ENCODE peak calls at places on chromosome 4, in seven cellular contexts. One of them, this sample, is unnamed.

GRCh38 chr4:80305466-80305865 is 30.1 kb upstream of the CFAP299 start:
- DNase-seq in esophagus muscularis mucosa: no peak
- DNase-seq in GM20000: no peak
- DNase-seq in GM13977: no peak
- DNase-seq in pancreas: no peak
- DNase-seq in tibial nerve: no peak
- DNase-seq in RWPE1: no peak
- DNase-seq in this sample: no peak

GRCh38 chr4:23614284-23614892 is 275.5 kb downstream of the PPARGC1A start:
- DNase-seq in esophagus muscularis mucosa: no peak
- DNase-seq in GM20000: peak; percentile 12
- DNase-seq in GM13977: no peak
- DNase-seq in pancreas: no peak
- DNase-seq in tibial nerve: no peak
- DNase-seq in RWPE1: no peak
- DNase-seq in this sample: no peak

GRCh38 chr4:114272226-114272625 is 292.8 kb upstream of the ARSJ start:
- DNase-seq in esophagus muscularis mucosa: no peak
- DNase-seq in GM20000: no peak
- DNase-seq in GM13977: no peak
- DNase-seq in pancreas: no peak
- DNase-seq in tibial nerve: no peak
- DNase-seq in RWPE1: peak; percentile 57
- DNase-seq in this sample: no peak

GRCh38 chr4:120132935-120133334 is 66.3 kb upstream of the MAD2L1 start:
- DNase-seq in esophagus muscularis mucosa: no peak
- DNase-seq in GM20000: no peak
- DNase-seq in GM13977: no peak
- DNase-seq in pancreas: no peak
- DNase-seq in tibial nerve: no peak
- DNase-seq in RWPE1: no peak
- DNase-seq in this sample: no peak

GRCh38 chr4:44806076-44806475 is 79.7 kb upstream of the GNPDA2 start:
- DNase-seq in esophagus muscularis mucosa: no peak
- DNase-seq in GM20000: no peak
- DNase-seq in GM13977: no peak
- DNase-seq in pancreas: no peak
- DNase-seq in tibial nerve: no peak
- DNase-seq in RWPE1: no peak
- DNase-seq in this sample: no peak

GRCh38 chr4:15653864-15654391 is 1.2 kb downstream of the FBXL5 start:
- DNase-seq in esophagus muscularis mucosa: no peak
- DNase-seq in GM20000: peak; percentile 46
- DNase-seq in GM13977: peak; percentile 47
- DNase-seq in pancreas: no peak
- DNase-seq in tibial nerve: no peak
- DNase-seq in RWPE1: peak; percentile 42
- DNase-seq in this sample: no peak

GRCh38 chr4:166886708-166887107 is 347.6 kb downstream of the SPOCK3 start:
- DNase-seq in esophagus muscularis mucosa: no peak
- DNase-seq in GM20000: no peak
- DNase-seq in GM13977: no peak
- DNase-seq in pancreas: no peak
- DNase-seq in tibial nerve: no peak
- DNase-seq in RWPE1: no peak
- DNase-seq in this sample: no peak

GRCh38 chr4:30208731-30209435 is 511.3 kb upstream of the PCDH7 start:
- DNase-seq in esophagus muscularis mucosa: no peak
- DNase-seq in GM20000: no peak
- DNase-seq in GM13977: no peak
- DNase-seq in pancreas: no peak
- DNase-seq in tibial nerve: no peak
- DNase-seq in RWPE1: peak; percentile 44
- DNase-seq in this sample: no peak

GRCh38 chr4:182369211-182369610 is 126.0 kb downstream of the TENM3 start:
- DNase-seq in esophagus muscularis mucosa: no peak
- DNase-seq in GM20000: no peak
- DNase-seq in GM13977: no peak
- DNase-seq in pancreas: no peak
- DNase-seq in tibial nerve: no peak
- DNase-seq in RWPE1: no peak
- DNase-seq in this sample: no peak

GRCh38 chr4:183335369-183335940 is 13.2 kb upstream of the CLDN24 start:
- DNase-seq in esophagus muscularis mucosa: no peak
- DNase-seq in GM20000: no peak
- DNase-seq in GM13977: no peak
- DNase-seq in pancreas: no peak
- DNase-seq in tibial nerve: no peak
- DNase-seq in RWPE1: peak; percentile 77
- DNase-seq in this sample: peak; percentile 38

GRCh38 chr4:117692538-117692937 is 341.7 kb upstream of the NDST3 start:
- DNase-seq in esophagus muscularis mucosa: no peak
- DNase-seq in GM20000: no peak
- DNase-seq in GM13977: no peak
- DNase-seq in pancreas: no peak
- DNase-seq in tibial nerve: no peak
- DNase-seq in RWPE1: no peak
- DNase-seq in this sample: no peak

GRCh38 chr4:113328514-113328913 is 279.1 kb downstream of the ANK2 start:
- DNase-seq in esophagus muscularis mucosa: no peak
- DNase-seq in GM20000: no peak
- DNase-seq in GM13977: no peak
- DNase-seq in pancreas: no peak
- DNase-seq in tibial nerve: no peak
- DNase-seq in RWPE1: no peak
- DNase-seq in this sample: no peak

GRCh38 chr4:136831553-136831952 is 700.7 kb downstream of the PCDH18 start:
- DNase-seq in esophagus muscularis mucosa: no peak
- DNase-seq in GM20000: no peak
- DNase-seq in GM13977: no peak
- DNase-seq in pancreas: no peak
- DNase-seq in tibial nerve: no peak
- DNase-seq in RWPE1: no peak
- DNase-seq in this sample: no peak

GRCh38 chr4:55175779-55176231 is 50.4 kb upstream of the KDR start:
- DNase-seq in esophagus muscularis mucosa: no peak
- DNase-seq in GM20000: no peak
- DNase-seq in GM13977: no peak
- DNase-seq in pancreas: no peak
- DNase-seq in tibial nerve: no peak
- DNase-seq in RWPE1: no peak
- DNase-seq in this sample: no peak

GRCh38 chr4:142549726-142550463 is 296.2 kb downstream of the INPP4B start:
- DNase-seq in esophagus muscularis mucosa: no peak
- DNase-seq in GM20000: no peak
- DNase-seq in GM13977: no peak
- DNase-seq in pancreas: no peak
- DNase-seq in tibial nerve: no peak
- DNase-seq in RWPE1: peak; percentile 65
- DNase-seq in this sample: no peak

GRCh38 chr4:137998666-137999429 is 243.3 kb downstream of the SLC7A11 start:
- DNase-seq in esophagus muscularis mucosa: no peak
- DNase-seq in GM20000: no peak
- DNase-seq in GM13977: no peak
- DNase-seq in pancreas: no peak
- DNase-seq in tibial nerve: no peak
- DNase-seq in RWPE1: no peak
- DNase-seq in this sample: no peak

GRCh38 chr4:15906024-15906443 is 32.5 kb downstream of the FGFBP1 start:
- DNase-seq in esophagus muscularis mucosa: no peak
- DNase-seq in GM20000: no peak
- DNase-seq in GM13977: no peak
- DNase-seq in pancreas: peak; percentile 62
- DNase-seq in tibial nerve: no peak
- DNase-seq in RWPE1: peak; percentile 96
- DNase-seq in this sample: no peak

GRCh38 chr4:10706236-10706635 is 21.7 kb upstream of the CLNK start:
- DNase-seq in esophagus muscularis mucosa: no peak
- DNase-seq in GM20000: no peak
- DNase-seq in GM13977: no peak
- DNase-seq in pancreas: no peak
- DNase-seq in tibial nerve: no peak
- DNase-seq in RWPE1: no peak
- DNase-seq in this sample: no peak

GRCh38 chr4:168557658-168558057 is 60.8 kb downstream of the PALLD start:
- DNase-seq in esophagus muscularis mucosa: no peak
- DNase-seq in GM20000: no peak
- DNase-seq in GM13977: no peak
- DNase-seq in pancreas: no peak
- DNase-seq in tibial nerve: no peak
- DNase-seq in RWPE1: no peak
- DNase-seq in this sample: no peak

GRCh38 chr4:2788101-2788500 is 4.8 kb upstream of the SH3BP2 start:
- DNase-seq in esophagus muscularis mucosa: no peak
- DNase-seq in GM20000: no peak
- DNase-seq in GM13977: no peak
- DNase-seq in pancreas: no peak
- DNase-seq in tibial nerve: no peak
- DNase-seq in RWPE1: no peak
- DNase-seq in this sample: no peak

GRCh38 chr4:2788532-2789103 is 4.3 kb upstream of the SH3BP2 start:
- DNase-seq in esophagus muscularis mucosa: no peak
- DNase-seq in GM20000: no peak
- DNase-seq in GM13977: no peak
- DNase-seq in pancreas: peak; percentile 63
- DNase-seq in tibial nerve: peak; percentile 12
- DNase-seq in RWPE1: no peak
- DNase-seq in this sample: no peak

GRCh38 chr4:2786152-2786671 is 6.7 kb upstream of the SH3BP2 start:
- DNase-seq in esophagus muscularis mucosa: no peak
- DNase-seq in GM20000: peak; percentile 70
- DNase-seq in GM13977: peak; percentile 73
- DNase-seq in pancreas: peak; percentile 44
- DNase-seq in tibial nerve: no peak
- DNase-seq in RWPE1: no peak
- DNase-seq in this sample: no peak

GRCh38 chr4:2786794-2787229 is 6.1 kb upstream of the SH3BP2 start:
- DNase-seq in esophagus muscularis mucosa: no peak
- DNase-seq in GM20000: no peak
- DNase-seq in GM13977: no peak
- DNase-seq in pancreas: peak; percentile 50
- DNase-seq in tibial nerve: no peak
- DNase-seq in RWPE1: no peak
- DNase-seq in this sample: no peak

GRCh38 chr4:2787230-2788100 is 5.4 kb upstream of the SH3BP2 start:
- DNase-seq in esophagus muscularis mucosa: no peak
- DNase-seq in GM20000: peak; percentile 81
- DNase-seq in GM13977: peak; percentile 83
- DNase-seq in pancreas: peak; percentile 57
- DNase-seq in tibial nerve: peak; percentile 21
- DNase-seq in RWPE1: no peak
- DNase-seq in this sample: no peak
- TF ChIP-seq CTCF in esophagus muscularis mucosa: no peak
- TF ChIP-seq CTCF in GM20000: no peak
- TF ChIP-seq CTCF in GM13977: peak; percentile 16
- TF ChIP-seq CTCF in pancreas: no peak
- TF ChIP-seq CTCF in tibial nerve: no peak
- TF ChIP-seq CTCF in RWPE1: no peak
- TF ChIP-seq CTCF in this sample: no peak

GRCh38 chr4:243407-243806 is 61.9 kb downstream of the ZNF732 start:
- DNase-seq in esophagus muscularis mucosa: no peak
- DNase-seq in GM20000: no peak
- DNase-seq in GM13977: no peak
- DNase-seq in pancreas: no peak
- DNase-seq in tibial nerve: no peak
- DNase-seq in RWPE1: no peak
- DNase-seq in this sample: no peak

GRCh38 chr4:244471-244870 is 60.8 kb downstream of the ZNF732 start:
- DNase-seq in esophagus muscularis mucosa: no peak
- DNase-seq in GM20000: peak; percentile 17
- DNase-seq in GM13977: peak; percentile 13
- DNase-seq in pancreas: no peak
- DNase-seq in tibial nerve: no peak
- DNase-seq in RWPE1: no peak
- DNase-seq in this sample: no peak

GRCh38 chr4:242121-242848 is 63.0 kb downstream of the ZNF732 start:
- DNase-seq in esophagus muscularis mucosa: no peak
- DNase-seq in GM20000: peak; percentile 60
- DNase-seq in GM13977: peak; percentile 37
- DNase-seq in pancreas: peak; percentile 60
- DNase-seq in tibial nerve: no peak
- DNase-seq in RWPE1: no peak
- DNase-seq in this sample: peak; percentile 72
- TF ChIP-seq CTCF in esophagus muscularis mucosa: peak; percentile 90
- TF ChIP-seq CTCF in GM20000: peak; percentile 63
- TF ChIP-seq CTCF in GM13977: peak; percentile 81
- TF ChIP-seq CTCF in pancreas: peak; percentile 76
- TF ChIP-seq CTCF in tibial nerve: peak; percentile 81
- TF ChIP-seq CTCF in RWPE1: peak; percentile 12
- TF ChIP-seq CTCF in this sample: peak; percentile 73

DNA sequence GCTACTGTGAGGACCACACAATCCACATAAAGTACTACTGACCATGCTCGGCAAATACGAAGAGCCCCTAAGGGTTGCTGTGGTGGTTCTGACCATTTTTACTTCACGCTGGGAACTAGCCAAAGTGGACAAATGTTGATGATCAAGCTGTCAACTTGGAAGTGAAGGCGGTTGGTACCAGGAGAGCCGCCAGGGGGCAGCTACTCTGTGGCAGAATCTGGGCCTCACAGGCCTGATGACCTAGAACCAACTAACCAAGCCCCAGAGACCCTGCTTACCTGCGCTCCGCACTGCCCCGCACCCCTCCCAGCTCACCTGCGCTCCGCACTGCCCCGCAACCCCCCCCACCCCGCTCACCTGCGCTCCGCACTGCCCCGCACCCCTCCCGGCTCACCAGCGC is 5.6 kb downstream of the GAK start:
- DNase-seq in esophagus muscularis mucosa: no peak
- DNase-seq in GM20000: no peak
- DNase-seq in GM13977: no peak
- DNase-seq in pancreas: peak; percentile 67
- DNase-seq in tibial nerve: no peak
- DNase-seq in RWPE1: no peak
- DNase-seq in this sample: no peak
- TF ChIP-seq CTCF in esophagus muscularis mucosa: no peak
- TF ChIP-seq CTCF in GM20000: no peak
- TF ChIP-seq CTCF in GM13977: no peak
- TF ChIP-seq CTCF in pancreas: peak; percentile 17
- TF ChIP-seq CTCF in tibial nerve: no peak
- TF ChIP-seq CTCF in RWPE1: no peak
- TF ChIP-seq CTCF in this sample: no peak

DNA sequence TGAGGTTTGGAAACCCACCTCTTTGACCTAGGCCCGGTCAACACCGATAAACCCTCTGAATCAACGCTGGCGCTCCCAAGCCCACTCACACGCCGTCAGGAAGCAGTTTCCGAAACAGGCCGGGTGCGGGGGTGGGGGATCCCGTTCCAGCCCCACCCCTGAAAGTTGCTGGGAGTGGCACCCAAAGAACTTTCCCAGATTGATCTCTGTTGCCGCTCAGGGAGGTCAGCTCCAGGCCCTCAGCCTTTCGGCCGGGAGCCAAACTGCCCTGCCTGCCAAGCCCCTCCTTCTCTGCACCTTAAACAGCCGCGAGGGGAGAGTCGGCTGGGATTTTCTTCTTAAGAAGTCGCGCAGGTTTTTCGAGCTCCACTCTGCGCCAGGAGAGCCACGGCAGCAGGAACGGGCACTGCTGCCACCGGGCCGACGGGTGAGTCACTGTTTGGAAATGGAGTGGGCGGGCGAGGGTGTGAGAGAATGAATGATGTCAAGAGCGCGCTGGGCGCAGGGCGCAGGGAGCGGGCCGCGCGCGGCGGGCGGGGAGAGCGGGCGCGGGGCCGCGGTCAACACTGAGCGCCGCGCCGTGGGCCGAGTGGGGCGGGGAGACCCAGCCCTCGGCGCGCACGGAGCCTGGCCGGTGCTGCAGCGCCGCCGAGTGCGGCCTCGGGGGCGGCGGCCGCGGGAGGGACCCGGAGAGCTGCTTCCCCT is at the start of gene SGMS2:
- DNase-seq in esophagus muscularis mucosa: peak; percentile 97
- DNase-seq in GM20000: peak; percentile 60
- DNase-seq in GM13977: peak; percentile 46
- DNase-seq in pancreas: peak; percentile 90
- DNase-seq in tibial nerve: peak; percentile 80
- DNase-seq in RWPE1: peak; percentile 91
- DNase-seq in this sample: peak; percentile 96
- TF ChIP-seq CTCF in esophagus muscularis mucosa: no peak
- TF ChIP-seq CTCF in GM20000: no peak
- TF ChIP-seq CTCF in GM13977: no peak
- TF ChIP-seq CTCF in pancreas: no peak
- TF ChIP-seq CTCF in tibial nerve: peak; percentile 12
- TF ChIP-seq CTCF in RWPE1: no peak
- TF ChIP-seq CTCF in this sample: no peak